ENCODE peak calls at places on chromosomes 3 and 15, in six cellular contexts. B, S, T, A, H and D are unnamed samples.

GRCh38 chr15:25066708-25067107 is 111.9 kb downstream of the SNRPN start:
- DNase-seq in B (no peak), S (no peak), T (no peak), A (no peak), H (no peak), D (no peak)

GRCh38 chr3:45929042-45929679 is 14.1 kb upstream of the CXCR6 start:
- DNase-seq in B (no peak), S (peak), T (peak), A (no peak), H (peak), D (peak)

GRCh38 chr3:155949464-155950217 is 79.2 kb downstream of the GMPS start:
- DNase-seq in B (no peak), S (no peak), T (no peak), A (no peak), H (no peak), D (no peak)

GRCh38 chr3:13879946-13880810 is at the start of gene WNT7A:
- DNase-seq in B (no peak), S (peak), T (no peak), A (no peak), H (peak), D (peak)

GRCh38 chr3:168801792-168802191 is 706.1 kb upstream of the GOLIM4 start:
- DNase-seq in B (no peak), S (no peak), T (no peak), A (no peak), H (no peak), D (no peak)

GRCh38 chr3:52305926-52306325 is 10.2 kb upstream of the DNAH1 start:
- DNase-seq in B (no peak), S (no peak), T (no peak), A (no peak), H (no peak), D (no peak)

GRCh38 chr3:129892486-129892856 is 1.0 kb downstream of the TMCC1 start:
- DNase-seq in B (no peak), S (no peak), T (no peak), A (no peak), H (no peak), D (no peak)

GRCh38 chr15:41281236-41281635 is 50.2 kb downstream of the CHP1 start:
- DNase-seq in B (no peak), S (no peak), T (peak), A (no peak), H (no peak), D (no peak)

GRCh38 chr3:64685800-64686445 is 1.9 kb downstream of the ADAMTS9 start:
- DNase-seq in B (no peak), S (no peak), T (peak), A (no peak), H (peak), D (no peak)

GRCh38 chr15:73244333-73244732 is 124.4 kb downstream of the HCN4 start:
- DNase-seq in B (no peak), S (no peak), T (peak), A (no peak), H (peak), D (no peak)

GRCh38 chr15:78950906-78951840 is 6.3 kb upstream of the CTSH start:
- DNase-seq in B (no peak), S (no peak), T (peak), A (no peak), H (no peak), D (no peak)

GRCh38 chr3:45545476-45545875 is 49.1 kb upstream of the LIMD1 start:
- DNase-seq in B (no peak), S (no peak), T (peak), A (no peak), H (peak), D (no peak)

GRCh38 chr15:67134577-67135492 is 69.4 kb downstream of the SMAD3 start:
- DNase-seq in B (no peak), S (no peak), T (no peak), A (no peak), H (no peak), D (no peak)
- TF ChIP-seq TAF1 in B (no peak), S (no peak), T (no peak), A (no peak), H (no peak), D (no peak)

DNA sequence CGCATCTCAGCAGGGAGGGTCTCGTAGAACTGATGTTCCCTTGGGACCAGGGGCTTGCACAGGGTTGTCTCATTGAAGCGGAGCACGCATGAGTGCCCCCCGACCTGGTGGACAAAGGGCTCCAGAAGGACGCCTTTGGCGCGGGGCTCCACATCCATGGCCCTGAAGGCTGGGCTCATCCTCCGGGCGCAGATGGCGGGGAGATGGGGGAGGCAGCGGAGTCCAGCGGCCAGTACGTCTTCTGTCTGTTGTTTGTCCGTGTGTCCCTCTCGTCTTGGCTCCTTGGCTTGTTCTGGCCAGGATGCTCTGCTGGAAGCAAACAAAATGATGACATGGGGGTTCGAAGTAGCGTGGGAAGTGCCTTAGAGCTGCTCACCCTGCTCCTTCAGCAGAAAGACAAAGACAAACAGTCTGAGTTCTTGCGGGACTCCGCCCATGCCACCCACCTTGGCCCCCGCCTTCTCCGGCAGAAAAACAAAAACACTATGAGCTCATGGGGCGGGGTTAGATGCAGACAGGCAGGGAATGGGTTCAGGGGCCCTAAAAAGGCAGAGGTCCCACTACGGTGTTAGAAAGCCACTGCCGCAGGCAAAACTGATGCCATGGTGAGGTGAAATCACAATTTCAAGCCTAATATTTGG is 9.5 kb upstream of the NCKIPSD start:
- DNase-seq in B (peak), S (no peak), T (no peak), A (no peak), H (no peak), D (no peak)
- TF ChIP-seq POLR2A in B (peak), S (no peak), T (no peak), A (peak), H (no peak), D (no peak)

GRCh38 chr3:161548301-161548700 is 51.7 kb downstream of the OTOL1 start:
- DNase-seq in B (no peak), S (no peak), T (no peak), A (no peak), H (no peak), D (no peak)
- TF ChIP-seq TAF1 in B (no peak), S (no peak), T (no peak), A (no peak), H (no peak), D (no peak)

GRCh38 chr3:172138792-172139507 is 99.6 kb downstream of the FNDC3B start:
- DNase-seq in B (no peak), S (no peak), T (peak), A (peak), H (peak), D (no peak)
- TF ChIP-seq POLR2A in B (no peak), S (no peak), T (peak), A (no peak), H (no peak), D (no peak)

DNA sequence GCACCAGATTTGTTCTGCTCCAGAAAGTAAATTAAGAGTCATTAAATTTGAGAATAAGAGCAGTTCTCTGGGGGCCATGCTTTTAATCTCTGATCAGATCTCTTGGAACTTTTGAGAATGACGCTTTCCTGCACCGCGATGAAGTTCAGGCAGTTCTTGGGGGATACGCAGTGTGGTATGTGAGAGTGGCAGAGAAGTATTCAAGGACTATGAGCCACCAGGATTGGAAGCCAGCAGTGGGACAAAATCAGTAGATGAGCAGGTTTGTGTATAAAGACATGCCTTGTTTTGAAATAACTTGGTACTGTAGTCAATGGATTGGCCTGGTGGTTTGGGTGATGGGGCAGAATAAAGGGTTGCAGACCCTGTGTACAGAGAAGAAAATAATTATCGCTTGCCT is 483.6 kb downstream of the ERC2 start:
- DNase-seq in B (no peak), S (no peak), T (no peak), A (no peak), H (no peak), D (no peak)
- TF ChIP-seq TAF1 in B (no peak), S (no peak), T (no peak), A (no peak), H (no peak), D (no peak)

GRCh38 chr3:122564155-122564912 is at the start of the genes DTX3L and PARP9:
- DNase-seq in B (peak), S (peak), T (peak), A (no peak), H (peak), D (peak)
- TF ChIP-seq POLR2A in B (peak), S (peak), T (peak), A (peak), H (peak), D (peak)